ENCODE peak calls at places on chromosomes 12 and 14, in five cellular contexts. J is CD8-positive, alpha-beta T cell; T is lower lobe of right lung; C is upper lobe of right lung; K is left ventricle myocardium inferior. H is an unnamed sample.

GRCh38 chr14:54344445-54344844 is 52.4 kb upstream of the CDKN3 start:
- DNase-seq in J (no peak), T (no peak), C (no peak), K (no peak), H (no peak)

GRCh38 chr12:60191676-60192359 is 596.0 kb downstream of the SLC16A7 start:
- DNase-seq in J (no peak), T (no peak), C (no peak), K (no peak), H (no peak)

GRCh38 chr12:3035171-3035570 is 42.0 kb upstream of the TSPAN9 start:
- DNase-seq in J (no peak), T (no peak), C (no peak), K (no peak), H (no peak)

GRCh38 chr12:109458086-109458485 is 19.0 kb downstream of the KCTD10 start:
- DNase-seq in J (no peak), T (no peak), C (no peak), K (no peak), H (no peak)

GRCh38 chr12:12350868-12351463 is 924 bp upstream of the MANSC1 start:
- DNase-seq in J (no peak), T (no peak), C (no peak), K (no peak), H (no peak)

GRCh38 chr14:98304574-98304973 is 967.4 kb downstream of the BCL11B start:
- DNase-seq in J (no peak), T (no peak), C (no peak), K (no peak), H (no peak)

GRCh38 chr12:1130164-1130563 is 139.1 kb downstream of the ERC1 start:
- DNase-seq in J (no peak), T (no peak), C (no peak), K (no peak), H (no peak)

GRCh38 chr14:88804035-88804434 is 11.3 kb upstream of the EML5 start:
- DNase-seq in J (no peak), T (no peak), C (no peak), K (no peak), H (no peak)

GRCh38 chr12:1515428-1515827 is 79.0 kb downstream of the FBXL14 start:
- DNase-seq in J (no peak), T (no peak), C (no peak), K (no peak), H (no peak)

GRCh38 chr14:101774006-101774755 is 12.7 kb downstream of the PPP2R5C start:
- DNase-seq in J (no peak), T (no peak), C (no peak), K (no peak), H (peak)

GRCh38 chr14:104001003-104001402 is 58.7 kb upstream of the RD3L start:
- DNase-seq in J (no peak), T (no peak), C (no peak), K (no peak), H (no peak)

GRCh38 chr12:79451988-79452387 is 238.8 kb downstream of the PAWR start:
- DNase-seq in J (no peak), T (no peak), C (no peak), K (peak), H (no peak)

DNA sequence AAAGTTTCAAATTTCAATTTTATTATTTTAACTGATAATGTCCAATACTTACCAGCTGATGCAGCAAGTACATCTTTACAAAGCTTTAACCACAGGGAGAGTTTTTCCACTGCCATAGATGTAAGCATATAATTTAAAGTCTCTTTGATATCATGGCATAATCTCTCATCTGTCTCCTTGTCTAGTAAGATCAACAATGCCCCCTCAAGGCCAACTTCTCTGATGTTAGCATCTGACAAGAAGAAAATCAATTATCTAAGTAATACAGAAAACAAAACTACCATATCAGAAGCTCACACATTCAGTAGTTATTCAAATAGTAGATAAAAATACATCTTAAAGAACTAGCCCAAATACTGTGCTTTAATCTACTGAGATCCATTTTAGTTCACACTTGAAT is 94.2 kb downstream of the HEATR5A start:
- DNase-seq in J (no peak), T (no peak), C (no peak), K (no peak), H (no peak)
- TF ChIP-seq CTCF in J (no peak), T (no peak), C (no peak), K (no peak), H (no peak)

DNA sequence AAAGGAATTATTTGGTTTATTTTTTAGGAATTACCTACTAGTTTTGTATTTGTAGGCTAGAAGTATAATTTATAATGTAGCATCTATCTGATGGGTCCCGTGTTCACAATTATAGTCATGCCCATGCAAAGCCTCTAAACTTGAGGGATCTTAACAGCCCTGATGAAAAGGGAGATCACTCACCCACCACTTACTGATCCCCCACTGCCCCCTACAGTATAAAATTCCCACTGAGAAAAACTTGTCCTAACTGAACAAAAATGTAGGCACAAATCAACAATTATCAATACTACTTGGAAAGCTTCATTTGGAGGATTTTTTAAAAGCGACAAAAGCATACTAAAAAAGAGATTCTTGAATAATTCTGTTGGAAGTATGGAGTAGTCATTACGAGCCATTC is 21.0 kb downstream of the WIF1 start:
- DNase-seq in J (no peak), T (no peak), C (no peak), K (no peak), H (no peak)
- TF ChIP-seq CTCF in J (no peak), T (no peak), C (peak), K (no peak), H (no peak)

DNA sequence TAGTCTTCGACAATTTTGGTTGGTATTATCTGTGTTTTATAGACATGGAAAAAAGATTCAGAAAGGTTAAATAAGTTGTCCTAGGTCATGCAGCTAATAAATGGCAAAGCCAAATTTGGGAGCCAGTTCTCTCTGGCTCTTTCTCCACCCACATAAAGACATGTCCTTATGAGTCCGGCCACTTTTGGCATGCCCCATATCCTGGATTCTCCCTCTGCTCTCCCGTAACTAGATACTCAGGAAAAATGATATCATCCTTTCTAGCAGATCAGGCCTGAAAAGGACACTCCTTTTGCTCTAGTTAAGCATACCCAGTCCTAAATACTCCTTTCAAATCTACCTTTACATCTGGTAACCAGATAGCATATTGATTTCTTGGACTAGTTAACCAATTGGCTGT is 64.4 kb downstream of the TTLL5 start:
- DNase-seq in J (no peak), T (no peak), C (no peak), K (peak), H (no peak)
- TF ChIP-seq CTCF in J (no peak), T (no peak), C (no peak), K (no peak), H (no peak)

GRCh38 chr14:65160091-65160490 is 57.8 kb upstream of the MAX start:
- DNase-seq in J (no peak), T (no peak), C (no peak), K (no peak), H (no peak)

GRCh38 chr14:65168840-65169239 is 66.5 kb upstream of the MAX start:
- DNase-seq in J (no peak), T (no peak), C (no peak), K (no peak), H (no peak)

GRCh38 chr14:65167072-65167645 is 64.8 kb upstream of the MAX start:
- DNase-seq in J (no peak), T (no peak), C (no peak), K (no peak), H (no peak)

GRCh38 chr14:65164825-65165135 is 62.5 kb upstream of the MAX start:
- DNase-seq in J (no peak), T (no peak), C (no peak), K (no peak), H (no peak)

DNA sequence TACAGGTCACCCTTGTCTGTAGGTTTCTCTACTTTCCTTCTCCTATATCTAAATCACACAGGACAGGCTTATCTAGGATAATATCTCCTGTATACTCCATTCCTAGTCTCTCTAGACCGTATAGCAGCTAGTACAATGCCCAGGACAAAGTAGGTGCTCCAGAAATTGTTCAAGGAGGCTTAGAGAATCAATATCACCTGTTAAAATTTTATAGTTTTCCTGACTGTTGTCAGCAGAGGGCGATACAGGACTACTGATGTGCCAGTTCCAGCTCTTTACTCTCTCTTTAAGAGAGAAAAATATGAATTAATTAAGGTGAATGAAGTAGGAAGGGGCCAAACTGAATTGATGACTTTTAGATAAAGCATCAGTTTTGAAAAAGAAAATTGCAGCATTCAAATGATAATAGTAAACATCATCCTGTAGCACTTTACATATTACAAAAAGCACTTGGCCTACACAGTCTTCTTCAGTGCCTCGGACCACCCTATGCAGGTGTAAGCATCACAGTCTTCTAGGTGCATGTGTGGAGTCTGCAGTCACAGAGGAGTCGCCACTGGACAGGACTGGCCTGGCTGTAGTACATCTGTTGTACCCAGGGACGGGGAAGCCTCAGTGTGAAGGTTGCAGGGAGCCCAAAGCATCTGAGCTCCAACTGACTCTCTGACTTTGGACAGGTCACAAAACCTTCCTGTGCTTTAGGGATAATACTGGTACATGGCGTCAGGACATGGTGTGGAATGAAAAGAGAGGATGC is 61.9 kb upstream of the MAX start:
- DNase-seq in J (no peak), T (no peak), C (no peak), K (no peak), H (no peak)
- TF ChIP-seq CTCF in J (peak), T (peak), C (peak), K (peak), H (peak)

DNA sequence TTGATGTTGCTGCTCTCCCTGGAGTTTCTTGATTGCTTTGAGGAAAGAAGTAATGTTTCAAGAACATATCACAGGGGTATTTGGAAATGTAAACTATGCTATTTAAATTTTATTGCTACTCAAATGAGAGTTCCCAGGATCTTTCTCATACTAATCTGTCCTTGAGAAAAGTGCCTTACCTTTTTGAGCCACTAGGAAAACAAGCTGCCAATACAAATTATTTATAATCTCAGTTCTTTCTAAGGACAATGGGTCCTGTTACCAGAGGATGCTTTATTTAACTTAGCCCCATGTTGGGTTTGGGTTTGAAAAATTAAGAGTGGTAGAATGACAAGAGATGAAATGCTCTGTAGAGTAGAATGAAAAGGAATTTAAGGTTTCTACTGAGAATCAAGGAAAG is 258.2 kb upstream of the PRKD1 start:
- DNase-seq in J (no peak), T (no peak), C (no peak), K (no peak), H (no peak)
- TF ChIP-seq CTCF in J (no peak), T (no peak), C (no peak), K (no peak), H (no peak)

GRCh38 chr12:42255221-42255874 is 17.3 kb upstream of the YAF2 start:
- DNase-seq in J (no peak), T (no peak), C (no peak), K (no peak), H (no peak)
- TF ChIP-seq CTCF in J (no peak), T (no peak), C (no peak), K (no peak), H (no peak)

GRCh38 chr14:82999802-83000201 is 1466.1 kb upstream of the SEL1L start:
- DNase-seq in J (no peak), T (no peak), C (no peak), K (no peak), H (no peak)
- TF ChIP-seq CTCF in J (no peak), T (peak), C (peak), K (peak), H (no peak)

GRCh38 chr12:6695313-6696045 is 5.1 kb downstream of the PIANP start:
- DNase-seq in J (no peak), T (no peak), C (no peak), K (no peak), H (no peak)

GRCh38 chr12:6698352-6699046 is 2.1 kb downstream of the PIANP start:
- DNase-seq in J (no peak), T (no peak), C (no peak), K (no peak), H (no peak)

GRCh38 chr12:6696690-6697583 is 3.7 kb downstream of the PIANP start:
- DNase-seq in J (no peak), T (no peak), C (no peak), K (no peak), H (peak)

GRCh38 chr12:6699259-6699988 is 1.2 kb downstream of the PIANP start:
- DNase-seq in J (no peak), T (no peak), C (peak), K (no peak), H (no peak)

GRCh38 chr12:6697584-6698351 is 2.8 kb downstream of the PIANP start:
- DNase-seq in J (no peak), T (no peak), C (no peak), K (no peak), H (no peak)
- TF ChIP-seq CTCF in J (no peak), T (peak), C (peak), K (peak), H (no peak)

DNA sequence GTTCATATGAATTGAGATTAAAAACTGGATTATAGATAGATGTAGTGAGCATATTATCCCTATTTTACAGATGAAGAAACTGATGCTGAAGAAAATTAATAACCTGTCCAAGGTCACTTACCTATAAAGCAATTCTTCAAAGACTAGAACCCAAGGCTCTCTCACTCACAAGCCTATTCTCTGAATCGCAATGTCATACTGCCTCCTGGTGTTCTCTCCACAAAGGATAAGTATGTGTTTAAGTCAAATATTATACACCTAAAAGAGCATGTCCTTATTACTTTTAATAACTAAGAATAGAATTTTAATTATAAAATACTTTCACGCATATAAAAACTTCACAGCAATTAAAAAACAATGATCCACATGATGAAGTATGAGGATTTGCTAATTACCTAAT is 721.3 kb upstream of the USP15 start:
- DNase-seq in J (no peak), T (no peak), C (no peak), K (no peak), H (no peak)
- TF ChIP-seq CTCF in J (no peak), T (no peak), C (no peak), K (no peak), H (no peak)